ENCODE peak calls at places on chromosomes 4 and X, in six cellular contexts. U is astrocyte, S is sigmoid colon, Q is psoas muscle, Y is colonic mucosa, H is astrocyte of the spinal cord. O is an unnamed sample.

GRCh38 chrX:13387656-13388421 is 68.0 kb upstream of the ATXN3L start:
- DNase-seq in U (peak), S (no peak), Q (no peak), Y (no peak), H (no peak), O (peak)

GRCh38 chrX:109373468-109373867 is 108.4 kb downstream of the GUCY2F start:
- DNase-seq in U (no peak), S (no peak), Q (no peak), Y (no peak), H (no peak), O (no peak)

GRCh38 chrX:24900234-24900633 is 115.5 kb downstream of the ARX start:
- DNase-seq in U (no peak), S (no peak), Q (no peak), Y (no peak), H (no peak), O (no peak)

GRCh38 chrX:74461384-74461783 is 40.1 kb downstream of the SLC16A2 start:
- DNase-seq in U (no peak), S (no peak), Q (no peak), Y (no peak), H (no peak), O (peak)

GRCh38 chr4:166257891-166258290 is 384.9 kb downstream of the TLL1 start:
- DNase-seq in U (no peak), S (no peak), Q (no peak), Y (no peak), H (no peak), O (no peak)

GRCh38 chr4:1763070-1763549 is 30.0 kb upstream of the FGFR3 start:
- DNase-seq in U (no peak), S (no peak), Q (no peak), Y (no peak), H (no peak), O (no peak)

GRCh38 chrX:130171446-130172126 is at the start of gene RAB33A:
- DNase-seq in U (no peak), S (peak), Q (no peak), Y (no peak), H (no peak), O (peak)

GRCh38 chrX:101232316-101232715 is 12.7 kb downstream of the DRP2 start:
- DNase-seq in U (peak), S (no peak), Q (no peak), Y (no peak), H (no peak), O (peak)

GRCh38 chr4:41349021-41349420 is 92.3 kb downstream of the UCHL1 start:
- DNase-seq in U (no peak), S (no peak), Q (no peak), Y (no peak), H (no peak), O (no peak)

GRCh38 chrX:45803383-45803921 is 602.8 kb upstream of the DIPK2B start:
- DNase-seq in U (peak), S (no peak), Q (no peak), Y (no peak), H (peak), O (peak)

GRCh38 chr4:37068580-37068979 is 176.0 kb upstream of the NWD2 start:
- DNase-seq in U (no peak), S (no peak), Q (no peak), Y (no peak), H (no peak), O (no peak)

GRCh38 chrX:119709630-119710029 is 16.7 kb upstream of the SEPTIN6 start:
- DNase-seq in U (no peak), S (no peak), Q (no peak), Y (no peak), H (no peak), O (no peak)

GRCh38 chr4:80086296-80086695 is 13.3 kb upstream of the ANTXR2 start:
- DNase-seq in U (no peak), S (no peak), Q (no peak), Y (no peak), H (no peak), O (no peak)

GRCh38 chrX:12446342-12447075 is 308.2 kb downstream of the FRMPD4 start:
- DNase-seq in U (peak), S (no peak), Q (no peak), Y (no peak), H (peak), O (no peak)

GRCh38 chrX:125394449-125394848 is 74.8 kb downstream of the TEX13C start:
- DNase-seq in U (no peak), S (no peak), Q (no peak), Y (no peak), H (no peak), O (no peak)

GRCh38 chrX:70444326-70445196 is at the start of gene DLG3:
- DNase-seq in U (no peak), S (no peak), Q (no peak), Y (no peak), H (peak), O (peak)

GRCh38 chr4:39846135-39846534 is 131.6 kb downstream of the PDS5A start:
- DNase-seq in U (peak), S (no peak), Q (peak), Y (no peak), H (peak), O (peak)

GRCh38 chr4:8032381-8032780 is 92.7 kb upstream of the AFAP1 start:
- DNase-seq in U (no peak), S (no peak), Q (no peak), Y (no peak), H (no peak), O (no peak)

GRCh38 chr4:579543-580175 is 3.6 kb upstream of the TMEM271 start:
- DNase-seq in U (no peak), S (no peak), Q (no peak), Y (no peak), H (no peak), O (no peak)

GRCh38 chr4:146890301-146890700 is 55.4 kb downstream of the TTC29 start:
- DNase-seq in U (no peak), S (no peak), Q (no peak), Y (no peak), H (no peak), O (no peak)

GRCh38 chr4:108360857-108361820 is 192.4 kb upstream of the LEF1 start:
- DNase-seq in U (peak), S (no peak), Q (no peak), Y (no peak), H (peak), O (peak)

GRCh38 chrX:132576945-132577344 is 88.1 kb upstream of the MBNL3 start:
- DNase-seq in U (no peak), S (no peak), Q (no peak), Y (no peak), H (no peak), O (no peak)

GRCh38 chr4:19803406-19803805 is 448.3 kb upstream of the SLIT2 start:
- DNase-seq in U (peak), S (no peak), Q (no peak), Y (no peak), H (peak), O (peak)

GRCh38 chr4:185524888-185525863 is 10.1 kb downstream of the PDLIM3 start:
- DNase-seq in U (peak), S (no peak), Q (peak), Y (no peak), H (no peak), O (no peak)

GRCh38 chr4:185520119-185520518 is 15.2 kb downstream of the PDLIM3 start:
- DNase-seq in U (peak), S (no peak), Q (no peak), Y (no peak), H (no peak), O (peak)

GRCh38 chr4:185518494-185518893 is 16.8 kb downstream of the PDLIM3 start:
- DNase-seq in U (no peak), S (no peak), Q (no peak), Y (no peak), H (no peak), O (no peak)

GRCh38 chr4:185522451-185522850 is 12.9 kb downstream of the PDLIM3 start:
- DNase-seq in U (no peak), S (no peak), Q (no peak), Y (no peak), H (no peak), O (no peak)

GRCh38 chr4:185523862-185524261 is 11.4 kb downstream of the PDLIM3 start:
- DNase-seq in U (no peak), S (no peak), Q (no peak), Y (no peak), H (no peak), O (no peak)
- TF ChIP-seq CTCF in U (no peak), S (no peak), Q (peak), Y (no peak), H (no peak), O (no peak)

DNA sequence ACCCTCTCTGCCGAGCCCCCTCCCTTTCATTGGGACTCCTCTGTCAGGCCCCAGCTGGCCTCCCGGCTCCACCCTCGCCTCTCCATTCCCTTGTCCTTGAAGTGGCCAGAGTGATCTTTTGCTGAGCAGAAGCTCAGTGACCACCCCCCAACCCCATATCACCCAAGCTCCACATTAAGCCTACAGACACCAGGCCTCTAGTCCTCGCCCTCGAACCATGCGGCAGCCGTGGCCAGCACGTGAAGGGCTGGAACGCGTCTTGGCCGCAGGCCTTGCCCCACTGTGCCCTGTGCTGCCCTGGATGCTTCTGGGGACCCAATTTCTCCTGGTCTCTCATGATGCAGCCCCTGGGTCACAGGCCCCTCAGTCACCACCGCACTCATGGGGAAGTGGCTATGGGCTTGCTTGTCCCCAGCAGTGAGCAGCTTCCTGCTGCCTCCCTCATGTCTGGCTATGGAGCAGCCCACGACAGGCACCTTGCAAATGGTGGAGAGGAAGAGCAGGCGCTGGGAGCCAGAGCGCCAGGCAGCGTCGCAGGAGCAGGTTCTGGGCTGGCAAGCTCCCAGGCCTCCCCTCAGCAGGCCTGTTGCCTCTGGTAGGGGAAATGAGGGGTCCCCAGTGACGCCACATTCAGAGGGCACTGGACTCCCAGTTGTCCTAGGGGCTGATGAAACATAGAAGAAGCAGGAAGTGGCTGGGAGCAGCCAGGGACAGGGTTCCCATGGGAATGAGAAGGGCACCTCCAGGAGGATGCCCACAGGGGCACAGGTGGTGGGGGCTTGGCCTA is 757 bp upstream of the SRPK3 start:
- DNase-seq in U (no peak), S (no peak), Q (no peak), Y (no peak), H (no peak), O (no peak)
- H3K4me3 ChIP-seq in U (no peak), S (peak), Q (peak), Y (no peak), H (no peak), O (no peak)

GRCh38 chrX:86133761-86134160 is 14.5 kb upstream of the DACH2 start:
- DNase-seq in U (no peak), S (no peak), Q (no peak), Y (no peak), H (no peak), O (peak)
- TF ChIP-seq CTCF in U (peak), S (peak), Q (peak), Y (peak), H (peak), O (peak)

GRCh38 chr4:69730002-69730401 is 30.4 kb downstream of the SULT1B1 start:
- DNase-seq in U (no peak), S (no peak), Q (no peak), Y (no peak), H (no peak), O (no peak)

GRCh38 chr4:69727924-69728323 is 32.5 kb downstream of the SULT1B1 start:
- DNase-seq in U (no peak), S (no peak), Q (no peak), Y (no peak), H (peak), O (peak)

GRCh38 chr4:69731261-69731660 is 29.2 kb downstream of the SULT1B1 start:
- DNase-seq in U (no peak), S (no peak), Q (no peak), Y (no peak), H (peak), O (peak)

GRCh38 chr4:69735119-69735518 is 25.3 kb downstream of the SULT1B1 start:
- DNase-seq in U (no peak), S (no peak), Q (no peak), Y (no peak), H (no peak), O (no peak)

GRCh38 chr4:69731826-69732225 is 28.6 kb downstream of the SULT1B1 start:
- DNase-seq in U (no peak), S (no peak), Q (no peak), Y (no peak), H (peak), O (no peak)
- H3K4me3 ChIP-seq in U (no peak), S (no peak), Q (no peak), Y (no peak), H (no peak), O (no peak)

DNA sequence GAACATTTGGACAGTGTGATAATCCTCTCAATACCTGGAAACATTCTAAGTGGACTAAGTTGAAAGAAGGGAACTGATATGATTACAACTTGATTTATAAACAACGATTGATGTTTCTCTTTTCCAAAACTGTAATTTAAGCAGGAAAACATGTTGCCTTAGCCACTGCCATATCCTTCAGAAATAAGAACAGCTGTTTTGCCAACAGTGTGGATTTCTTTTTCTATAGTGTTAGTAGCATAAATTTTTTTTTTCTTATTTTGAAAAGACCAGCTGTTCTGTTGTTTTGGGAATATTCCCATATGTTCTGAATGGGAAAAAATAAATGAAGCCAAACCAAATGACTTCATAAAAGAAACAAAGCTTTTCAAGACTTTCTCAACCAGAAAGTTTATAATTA is 83.9 kb upstream of the ARHGAP24 start:
- DNase-seq in U (no peak), S (no peak), Q (no peak), Y (no peak), H (no peak), O (no peak)
- TF ChIP-seq CTCF in U (no peak), S (no peak), Q (no peak), Y (no peak), H (no peak), O (no peak)

DNA sequence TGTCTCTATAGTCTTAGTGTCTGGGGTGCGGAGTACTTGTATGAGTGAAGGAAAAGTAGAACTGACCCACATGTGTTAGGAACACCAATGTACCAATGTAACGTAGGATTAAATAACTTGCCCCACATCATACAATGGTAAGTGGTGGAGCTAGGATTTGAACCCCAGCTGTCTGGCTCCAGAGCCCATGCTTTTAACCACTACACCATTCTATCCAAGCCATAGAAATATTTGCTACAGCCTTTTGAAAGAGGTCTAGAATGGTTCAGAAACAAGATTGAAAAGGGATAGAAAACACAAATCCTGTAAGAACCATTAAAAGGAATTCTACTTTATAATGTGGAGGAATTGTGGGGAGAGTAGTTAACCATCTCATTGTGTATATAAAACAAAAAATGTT is 169.9 kb upstream of the ATP6AP2 start:
- DNase-seq in U (no peak), S (no peak), Q (no peak), Y (no peak), H (no peak), O (no peak)
- H3K4me3 ChIP-seq in U (no peak), S (no peak), Q (no peak), Y (no peak), H (no peak), O (no peak)

DNA sequence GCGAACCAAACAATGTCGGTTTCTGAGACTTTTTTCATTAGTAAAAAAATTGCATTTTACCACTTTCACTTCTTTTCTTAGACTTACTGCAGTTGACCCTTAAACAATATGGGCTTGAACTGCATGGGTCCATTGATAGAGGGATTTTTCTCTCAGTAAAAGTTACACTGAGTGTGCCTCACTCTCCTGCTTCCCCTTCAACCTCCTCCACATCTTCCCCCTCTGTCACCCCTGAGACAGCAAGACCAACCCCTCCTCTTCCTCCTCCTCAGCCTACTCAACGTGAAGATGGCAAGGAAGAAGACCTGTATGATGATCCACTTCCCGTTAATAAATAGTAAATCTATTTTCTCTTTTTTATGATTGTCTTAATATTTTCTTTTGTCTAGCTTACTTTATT is 43.4 kb downstream of the TEC start:
- DNase-seq in U (no peak), S (no peak), Q (no peak), Y (no peak), H (no peak), O (no peak)
- TF ChIP-seq CTCF in U (no peak), S (no peak), Q (no peak), Y (no peak), H (no peak), O (no peak)